ENCODE peak calls at places on chromosomes 5 and 9, in five cellular contexts. K is WERI-Rb-1, F is AG04450, U is A673, T is H1. W is an unnamed sample.

GRCh38 chr9:37364751-37365360 is 57.6 kb upstream of the GRHPR start:
- DNase-seq in T (no peak), K (no peak), F (no peak), U (no peak), W (no peak)

GRCh38 chr9:113634597-113635515 is 171.3 kb downstream of the RGS3 start:
- DNase-seq in F (no peak), U (no peak), K (peak), T (no peak), W (no peak)

GRCh38 chr5:14870347-14871083 is 1.1 kb downstream of the ANKH start:
- DNase-seq in F (no peak), U (no peak), K (peak), T (no peak), W (no peak)

GRCh38 chr5:138082033-138082432 is 1.8 kb upstream of the WNT8A start:
- DNase-seq in U (no peak), F (no peak), T (no peak), K (no peak), W (no peak)

GRCh38 chr5:142601432-142601831 is 84.5 kb downstream of the FGF1 start:
- DNase-seq in T (no peak), U (peak), K (peak), F (no peak), W (no peak)

GRCh38 chr5:103355590-103355989 is 97.0 kb downstream of the MACIR start:
- DNase-seq in F (no peak), T (no peak), K (no peak), U (peak), W (no peak)

GRCh38 chr9:98129451-98129881 is 10.4 kb upstream of the TRIM14 start:
- DNase-seq in F (no peak), K (no peak), T (no peak), U (no peak), W (no peak)

GRCh38 chr9:124297553-124297905 is 39.8 kb downstream of the NEK6 start:
- DNase-seq in F (peak), U (no peak), T (peak), K (no peak), W (peak)

GRCh38 chr9:8857330-8858249 is 1058.0 kb upstream of the DMAC1 start:
- DNase-seq in F (no peak), K (peak), U (peak), T (peak), W (no peak)

GRCh38 chr5:180900178-180900577 is 1.2 kb downstream of the BTNL8 start:
- DNase-seq in F (no peak), U (no peak), K (no peak), T (no peak), W (no peak)

GRCh38 chr9:93680445-93681315 is 104.3 kb downstream of the PHF2 start:
- DNase-seq in F (no peak), K (peak), T (no peak), U (no peak), W (no peak)

GRCh38 chr9:133661846-133662636 is 25.9 kb downstream of the DBH start:
- DNase-seq in T (no peak), K (no peak), F (no peak), U (no peak), W (no peak)

GRCh38 chr9:99178912-99179872 is 42.5 kb downstream of the ALG2 start:
- DNase-seq in U (no peak), K (no peak), T (no peak), F (no peak), W (no peak)

GRCh38 chr5:154690488-154690887 is 64.7 kb upstream of the LARP1 start:
- DNase-seq in F (no peak), T (no peak), U (no peak), K (no peak), W (no peak)

GRCh38 chr9:93095205-93096130 is 549 bp upstream of the CARD19 start:
- DNase-seq in U (peak), K (peak), T (peak), F (peak), W (peak)

GRCh38 chr5:142323480-142324376 is 1.1 kb downstream of the SPRY4 start:
- DNase-seq in F (no peak), T (no peak), K (no peak), U (no peak), W (no peak)

GRCh38 chr9:109499061-109499630 is 1.0 kb upstream of the PTPN3 start:
- DNase-seq in K (no peak), U (no peak), F (no peak), T (no peak), W (no peak)

GRCh38 chr9:126504086-126504976 is 109.4 kb upstream of the LMX1B start:
- DNase-seq in T (no peak), F (no peak), U (no peak), K (no peak), W (no peak)

DNA sequence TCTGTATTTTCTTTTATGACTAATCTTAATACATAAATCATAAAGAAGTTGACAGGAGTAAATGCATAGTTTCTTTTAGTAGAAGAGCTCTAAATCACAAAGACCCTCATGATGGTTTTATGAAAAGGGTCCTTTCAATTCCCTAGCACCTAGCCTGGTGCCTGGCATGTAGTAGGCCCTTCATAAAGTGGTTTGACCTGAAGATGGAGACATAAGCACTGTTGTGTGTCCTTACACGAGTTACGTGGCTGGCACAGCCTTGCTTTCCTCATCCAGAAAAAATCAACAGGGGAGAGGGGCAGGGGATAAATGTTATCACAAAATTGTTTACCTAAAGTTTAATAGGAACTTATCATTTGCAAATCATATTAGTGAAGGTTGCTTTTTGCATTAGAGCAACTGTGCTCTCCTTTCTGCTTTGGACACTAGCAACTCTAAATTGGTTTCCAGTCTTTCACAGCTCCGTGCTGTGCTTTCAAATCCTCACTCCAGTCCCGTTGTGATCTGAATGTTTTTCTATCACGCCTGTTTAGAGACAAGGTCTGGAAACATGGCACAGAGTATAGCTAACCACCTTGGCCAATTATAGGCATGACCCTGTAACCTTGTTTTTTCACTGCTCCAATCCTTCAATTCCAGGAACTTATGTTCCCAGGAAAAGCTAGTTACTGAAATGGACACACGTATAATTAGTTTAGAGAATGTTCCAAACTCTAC is 55.7 kb downstream of the ARL15 start:
- DNase-seq in U (peak), K (peak), T (no peak), F (no peak), W (no peak)
- TF ChIP-seq CTCF in U (peak), K (peak), T (peak), F (no peak), W (no peak)

GRCh38 chr5:119358901-119359603 is 3.2 kb downstream of the TNFAIP8 start:
- DNase-seq in K (no peak), F (no peak), U (no peak), T (no peak), W (no peak)

GRCh38 chr5:119356384-119357188 is 767 bp downstream of the TNFAIP8 start:
- DNase-seq in K (no peak), F (no peak), U (peak), T (no peak), W (no peak)

GRCh38 chr5:119357815-119358559 is 2.2 kb downstream of the TNFAIP8 start:
- DNase-seq in T (no peak), K (no peak), U (peak), F (no peak), W (no peak)

GRCh38 chr5:119355636-119356383 is at the start of gene TNFAIP8:
- DNase-seq in T (peak), U (peak), K (no peak), F (no peak), W (no peak)

DNA sequence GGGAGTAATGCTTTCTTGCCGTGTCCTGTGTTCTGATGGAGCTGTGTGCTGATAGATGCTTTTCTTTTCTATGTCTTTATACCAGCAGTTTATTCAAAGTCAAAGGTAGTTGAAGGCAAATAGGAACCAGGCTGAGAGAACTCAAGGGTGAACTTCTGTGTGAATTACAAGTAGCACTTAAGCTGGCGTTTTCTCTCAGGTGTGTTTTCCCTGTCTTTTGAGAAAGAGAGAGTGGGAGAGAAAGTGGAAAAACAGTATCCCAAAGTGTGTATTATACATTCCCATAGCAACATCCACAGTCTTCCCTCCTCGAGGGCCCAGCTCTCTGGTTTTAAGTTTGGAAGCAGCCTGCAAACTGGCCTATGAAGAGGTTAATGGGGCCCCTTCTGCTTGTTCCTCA is 1.5 kb downstream of the TNFAIP8 start:
- DNase-seq in U (no peak), K (no peak), T (no peak), F (no peak), W (no peak)
- H3K4me3 ChIP-seq in U (no peak), K (no peak), T (no peak), F (peak), W (peak)

GRCh38 chr9:107637421-107638420 is 148.2 kb upstream of the KLF4 start:
- DNase-seq in U (peak), K (peak), T (no peak), F (peak), W (peak)
- TF ChIP-seq CTCF in U (no peak), K (no peak), T (no peak), F (peak), W (peak)

GRCh38 chr9:36152741-36153438 is 16.3 kb upstream of the CCIN start:
- DNase-seq in U (no peak), T (no peak), K (no peak), F (no peak), W (no peak)

GRCh38 chr9:36151306-36152210 is 15.0 kb downstream of the GLIPR2 start:
- DNase-seq in U (peak), F (no peak), T (no peak), K (no peak), W (no peak)

GRCh38 chr9:36158122-36158521 is 11.1 kb upstream of the CCIN start:
- DNase-seq in T (no peak), U (no peak), K (no peak), F (no peak), W (no peak)

GRCh38 chr9:36150529-36151305 is 14.2 kb downstream of the GLIPR2 start:
- DNase-seq in T (no peak), K (no peak), U (no peak), F (no peak), W (no peak)

GRCh38 chr9:36154213-36154952 is 14.8 kb upstream of the CCIN start:
- DNase-seq in U (peak), T (no peak), K (peak), F (no peak), W (no peak)
- H3K4me3 ChIP-seq in U (no peak), T (no peak), K (no peak), F (no peak), W (no peak)

GRCh38 chr5:82165740-82166530 is 112.2 kb downstream of the RPS23 start:
- DNase-seq in U (peak), T (peak), F (peak), K (peak), W (peak)

GRCh38 chr5:82163459-82164108 is 114.6 kb downstream of the RPS23 start:
- DNase-seq in F (no peak), U (no peak), T (no peak), K (no peak), W (no peak)

GRCh38 chr5:82164109-82164956 is 113.8 kb downstream of the RPS23 start:
- DNase-seq in U (peak), T (no peak), K (no peak), F (peak), W (peak)

GRCh38 chr5:82167372-82167771 is 110.8 kb downstream of the RPS23 start:
- DNase-seq in U (no peak), F (no peak), T (no peak), K (no peak), W (no peak)

GRCh38 chr5:82164957-82165698 is 113.0 kb downstream of the RPS23 start:
- DNase-seq in K (peak), T (no peak), F (no peak), U (peak), W (peak)
- TF ChIP-seq CTCF in K (peak), T (peak), F (no peak), U (peak), W (no peak)

W was measured in HFF-Myc.